ENCODE peak calls at places on chromosomes 3 and 15, in four cellular contexts. D, O, G and A are unnamed samples. For H3K9me3, the result is how much of the 10 kb centered on the place peaks cover.

GRCh38 chr15:94360251-94360671 is 128.9 kb downstream of the MCTP2 start:
- DNase-seq in G (no peak), D (no peak), O (no peak), A (no peak)

GRCh38 chr15:33963831-33964664 is 4.2 kb upstream of the CHRM5 start:
- DNase-seq in D (peak), O (no peak), G (no peak), A (no peak)

GRCh38 chr3:37290551-37290950 is 116.2 kb upstream of the LRRFIP2 start:
- DNase-seq in G (no peak), D (no peak), O (no peak), A (no peak)

GRCh38 chr3:191051037-191051436 is 148.0 kb upstream of the OSTN start:
- DNase-seq in O (no peak), G (no peak), D (peak), A (no peak)

GRCh38 chr15:65305776-65306175 is 1.3 kb downstream of the RNU5B-1 start:
- DNase-seq in O (no peak), G (no peak), D (no peak), A (no peak)

GRCh38 chr3:142618917-142619401 is 22.8 kb downstream of the PLS1 start:
- DNase-seq in D (no peak), O (no peak), G (no peak), A (no peak)

GRCh38 chr3:11084098-11084497 is 70.2 kb upstream of the HRH1 start:
- DNase-seq in O (no peak), G (no peak), D (no peak), A (no peak)

GRCh38 chr15:92617197-92618037 is 38.2 kb downstream of the FAM174B start:
- DNase-seq in G (no peak), D (no peak), O (peak), A (no peak)

GRCh38 chr3:114542359-114542758 is 248.5 kb downstream of the TIGIT start:
- DNase-seq in O (no peak), G (no peak), D (no peak), A (no peak)

GRCh38 chr3:65623362-65623761 is 415.4 kb downstream of the MAGI1 start:
- DNase-seq in O (no peak), G (no peak), D (no peak), A (no peak)

GRCh38 chr15:40328176-40328575 is 4.7 kb downstream of the INAFM2 start:
- DNase-seq in D (no peak), O (no peak), G (no peak), A (no peak)

GRCh38 chr15:24985224-24985623 is 30.4 kb downstream of the SNRPN start:
- DNase-seq in O (no peak), G (no peak), D (no peak), A (no peak)

GRCh38 chr3:178492496-178492895 is 43.7 kb upstream of the KCNMB2 start:
- DNase-seq in D (no peak), G (no peak), O (no peak), A (no peak)

GRCh38 chr3:173938159-173938558 is 540.6 kb downstream of the NLGN1 start:
- DNase-seq in D (no peak), O (no peak), G (no peak), A (no peak)

GRCh38 chr3:181210275-181210674 is 220.7 kb upstream of the DNAJC19 start:
- DNase-seq in G (no peak), D (peak), O (no peak), A (no peak)

GRCh38 chr15:40081691-40082194 is 26.9 kb downstream of the BMF start:
- DNase-seq in G (no peak), D (no peak), O (peak), A (no peak)

GRCh38 chr3:170991664-170992063 is 34.9 kb downstream of the SLC2A2 start:
- DNase-seq in G (no peak), D (no peak), O (no peak), A (no peak)

GRCh38 chr3:69143055-69143454 is 20.7 kb upstream of the LMOD3 start:
- DNase-seq in D (no peak), G (no peak), O (no peak), A (no peak)

GRCh38 chr3:123102826-123103225 is 36.0 kb downstream of the PDIA5 start:
- DNase-seq in O (no peak), D (no peak), G (no peak), A (no peak)

GRCh38 chr3:64340636-64341240 is 115.5 kb upstream of the PRICKLE2 start:
- DNase-seq in D (no peak), O (no peak), G (no peak), A (no peak)

GRCh38 chr3:194075802-194076460 is 60.0 kb upstream of the HES1 start:
- DNase-seq in D (no peak), O (no peak), G (no peak), A (no peak)

GRCh38 chr3:155391583-155391982 is 98.1 kb upstream of the STRIT1 start:
- DNase-seq in G (peak), O (peak), D (peak), A (no peak)

GRCh38 chr3:23567917-23568316 is 237.8 kb upstream of the UBE2E1 start:
- DNase-seq in G (peak), D (peak), O (no peak), A (no peak)

GRCh38 chr15:71137138-71137518 is 21.9 kb downstream of the THSD4 start:
- DNase-seq in D (no peak), G (no peak), O (no peak), A (no peak)

GRCh38 chr15:64503640-64504039 is 43.3 kb downstream of the ZNF609 start:
- DNase-seq in G (no peak), O (no peak), D (no peak), A (no peak)

GRCh38 chr15:69903476-69904295 is 194.0 kb downstream of the TLE3 start:
- DNase-seq in O (no peak), G (no peak), D (no peak), A (no peak)

GRCh38 chr3:113304856-113305540 is 93.6 kb downstream of the BOC start:
- DNase-seq in G (no peak), D (no peak), O (no peak), A (no peak)

GRCh38 chr3:50657816-50658215 is 16.9 kb upstream of the DOCK3 start:
- DNase-seq in D (no peak), O (peak), G (no peak), A (no peak)

GRCh38 chr3:66983101-66983500 is 15.0 kb upstream of the KBTBD8 start:
- DNase-seq in D (no peak), O (no peak), G (no peak), A (no peak)

GRCh38 chr15:23467110-23467600 is 20.1 kb upstream of the GOLGA6L2 start:
- DNase-seq in G (no peak), O (no peak), D (peak), A (no peak)

GRCh38 chr15:61835476-61836106 is 224.7 kb downstream of the VPS13C start:
- DNase-seq in G (no peak), D (peak), O (peak), A (peak)

DNA sequence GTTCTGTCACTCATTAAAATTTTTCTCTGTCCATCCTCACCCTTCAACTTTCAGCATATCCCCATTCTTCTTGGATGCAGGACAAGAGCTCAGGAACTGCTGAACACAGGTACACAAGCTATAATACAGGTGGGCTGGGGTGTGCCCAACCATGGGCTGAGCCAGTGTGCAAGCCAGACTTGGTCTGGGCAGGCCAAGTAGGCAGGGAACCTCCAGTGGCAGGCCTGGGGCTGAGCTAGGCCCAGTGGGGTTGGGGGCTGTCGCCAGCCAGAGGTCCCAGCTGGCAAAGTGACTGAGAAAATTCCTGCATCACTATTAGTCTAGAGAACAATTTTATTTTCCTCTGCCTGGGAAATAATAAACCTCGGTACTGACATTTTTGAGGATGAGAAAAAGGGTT is 202.9 kb downstream of the LRRC3B start:
- DNase-seq in D (no peak), O (no peak), G (no peak), A (no peak)
- H3K9me3 ChIP-seq in D (under half), O (under half), G (under half), A (under half)

GRCh38 chr3:109882144-109882543 is 544.8 kb upstream of the DPPA4 start:
- DNase-seq in O (no peak), G (no peak), D (no peak), A (no peak)

GRCh38 chr3:109887293-109887692 is 549.9 kb upstream of the DPPA4 start:
- DNase-seq in O (no peak), G (no peak), D (no peak), A (no peak)

DNA sequence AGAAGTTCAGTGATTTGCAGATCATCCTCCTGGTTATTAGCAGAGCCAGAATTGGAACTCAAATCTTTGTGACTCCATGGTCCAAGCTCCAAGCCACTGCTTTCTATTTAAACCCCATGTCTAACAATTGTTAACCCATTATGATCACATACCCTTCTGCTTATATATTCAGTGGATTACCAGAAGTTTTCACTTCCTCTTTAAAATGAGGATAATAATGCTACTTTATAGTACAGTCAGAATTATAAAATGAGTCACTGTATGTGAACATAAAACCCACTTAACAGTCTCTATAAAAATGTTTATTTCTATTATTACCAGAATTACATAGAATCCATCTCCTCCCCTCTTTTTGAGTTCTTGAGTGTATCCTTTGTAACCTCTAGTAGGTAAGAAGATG is 550.7 kb upstream of the DPPA4 start:
- DNase-seq in D (no peak), G (no peak), O (no peak), A (no peak)
- H3K9me3 ChIP-seq in D (under half), G (under half), O (under half), A (under half)

GRCh38 chr3:196757876-196758739 is 18.5 kb downstream of the PAK2 start:
- DNase-seq in G (no peak), D (no peak), O (no peak), A (no peak)
- H3K9me3 ChIP-seq in G (under half), D (under half), O (under half), A (under half)

GRCh38 chr3:43017593-43018195 is 38.6 kb downstream of the GASK1A start:
- DNase-seq in O (no peak), D (no peak), G (no peak), A (no peak)
- H3K9me3 ChIP-seq in O (under half), D (under half), G (under half), A (under half)